ENCODE peak calls at places on chromosome X, in ten cellular contexts. R, D, I, B, J, S, Y, K, V and T are unnamed samples.

GRCh38 chrX:102067966-102068723 is 57.3 kb upstream of the TCEAL2 start:
- DNase-seq in R (peak), D (no peak), I (no peak), B (peak), J (no peak), S (no peak), Y (no peak), K (no peak), V (no peak), T (peak)

GRCh38 chrX:48676893-48677270 is 6.7 kb upstream of the WAS start:
- DNase-seq in R (peak), D (no peak), I (no peak), B (peak), J (no peak), S (no peak), Y (no peak), K (no peak), V (no peak), T (peak)

GRCh38 chrX:132442674-132443073 is 46.2 kb downstream of the MBNL3 start:
- DNase-seq in R (no peak), D (no peak), I (peak), B (no peak), J (no peak), S (no peak), Y (no peak), K (no peak), V (no peak), T (no peak)

GRCh38 chrX:16436348-16437188 is 213.4 kb upstream of the S100G start:
- DNase-seq in R (peak), D (peak), I (peak), B (peak), J (peak), S (no peak), Y (peak), K (peak), V (peak), T (peak)

GRCh38 chrX:16319929-16320328 is 152.6 kb downstream of the MAGEB17 start:
- DNase-seq in R (no peak), D (no peak), I (peak), B (no peak), J (no peak), S (peak), Y (no peak), K (no peak), V (no peak), T (no peak)

GRCh38 chrX:69025802-69026301 is 139.4 kb downstream of the PJA1 start:
- DNase-seq in R (no peak), D (no peak), I (peak), B (no peak), J (no peak), S (peak), Y (no peak), K (no peak), V (no peak), T (peak)

GRCh38 chrX:141341341-141341740 is 99.0 kb upstream of the SPANXC start:
- DNase-seq in R (no peak), D (no peak), I (peak), B (no peak), J (no peak), S (peak), Y (no peak), K (no peak), V (no peak), T (peak)

GRCh38 chrX:12988797-12989196 is 13.9 kb downstream of the TMSB4X start:
- DNase-seq in R (no peak), D (peak), I (peak), B (no peak), J (no peak), S (no peak), Y (no peak), K (no peak), V (no peak), T (peak)

GRCh38 chrX:155857561-155857960 is 23.6 kb upstream of the VAMP7 start:
- DNase-seq in R (peak), D (no peak), I (no peak), B (no peak), J (no peak), S (no peak), Y (no peak), K (no peak), V (no peak), T (peak)

GRCh38 chrX:132489256-132490085 is 633 bp upstream of the MBNL3 start:
- DNase-seq in R (peak), D (no peak), I (peak), B (peak), J (peak), S (no peak), Y (peak), K (peak), V (peak), T (peak)

GRCh38 chrX:50469206-50469605 is 1.4 kb downstream of the DGKK start:
- DNase-seq in R (no peak), D (no peak), I (no peak), B (no peak), J (no peak), S (no peak), Y (peak), K (no peak), V (no peak), T (no peak)
- H3K4me3 ChIP-seq in R (no peak), D (no peak), I (no peak), B (no peak), J (no peak), S (no peak), Y (no peak), K (no peak), V (no peak), T (no peak)

GRCh38 chrX:130578906-130579305 is 177.1 kb downstream of the RBMX2 start:
- DNase-seq in R (no peak), D (no peak), I (no peak), B (no peak), J (no peak), S (no peak), Y (no peak), K (no peak), V (no peak), T (no peak)

GRCh38 chrX:130575831-130576404 is 174.1 kb downstream of the RBMX2 start:
- DNase-seq in R (peak), D (peak), I (peak), B (peak), J (peak), S (peak), Y (peak), K (no peak), V (peak), T (peak)

DNA sequence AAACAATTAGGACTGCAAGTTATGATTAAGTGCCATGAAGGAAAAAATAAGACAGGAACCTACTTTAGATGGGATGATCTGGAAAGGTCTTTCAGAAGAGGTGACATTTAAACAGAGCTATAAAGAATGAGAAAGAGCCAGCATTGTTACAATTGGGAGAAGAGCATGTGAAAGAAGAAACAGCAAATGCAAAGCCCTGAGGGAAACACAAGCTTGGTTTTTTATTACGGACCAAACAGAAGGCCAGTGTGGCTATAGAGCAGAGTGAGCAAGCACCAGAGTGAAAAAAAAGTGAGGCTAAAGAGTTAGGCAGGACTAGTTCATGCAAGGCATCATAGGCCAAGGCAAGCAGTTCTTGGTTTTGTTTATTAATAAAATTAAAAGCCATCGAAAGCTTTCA is 175.6 kb downstream of the RBMX2 start:
- DNase-seq in R (no peak), D (no peak), I (no peak), B (no peak), J (no peak), S (no peak), Y (no peak), K (no peak), V (no peak), T (no peak)
- TF ChIP-seq CTCF in R (no peak), D (no peak), I (no peak), B (no peak), J (no peak), S (no peak), Y (no peak), K (no peak), V (no peak), T (no peak)

GRCh38 chrX:1045680-1046314 is 166.7 kb downstream of the CRLF2 start:
- DNase-seq in R (no peak), D (no peak), I (no peak), B (no peak), J (peak), S (no peak), Y (no peak), K (no peak), V (no peak), T (no peak)
- H3K4me3 ChIP-seq in R (no peak), D (no peak), I (no peak), B (no peak), J (no peak), S (no peak), Y (no peak), K (no peak), V (no peak), T (no peak)

GRCh38 chrX:103464774-103465117 is 54.5 kb downstream of the RAB40A start:
- DNase-seq in R (peak), D (peak), I (peak), B (peak), J (peak), S (peak), Y (peak), K (peak), V (peak), T (peak)
- TF ChIP-seq CTCF in R (peak), D (peak), I (peak), B (peak), J (no peak), S (peak), Y (peak), K (peak), V (peak), T (peak)

GRCh38 chrX:129945131-129945530 is 37.3 kb upstream of the BCORL1 start:
- DNase-seq in R (no peak), D (no peak), I (no peak), B (no peak), J (no peak), S (no peak), Y (no peak), K (no peak), V (no peak), T (no peak)

GRCh38 chrX:129938081-129938480 is 32.1 kb downstream of the UTP14A start:
- DNase-seq in R (no peak), D (no peak), I (no peak), B (no peak), J (no peak), S (no peak), Y (no peak), K (no peak), V (no peak), T (no peak)

GRCh38 chrX:129939986-129940385 is 34.0 kb downstream of the UTP14A start:
- DNase-seq in R (no peak), D (no peak), I (no peak), B (no peak), J (no peak), S (no peak), Y (peak), K (no peak), V (peak), T (no peak)

GRCh38 chrX:129934952-129935351 is 29.0 kb downstream of the UTP14A start:
- DNase-seq in R (no peak), D (no peak), I (no peak), B (no peak), J (no peak), S (no peak), Y (no peak), K (no peak), V (no peak), T (no peak)

DNA sequence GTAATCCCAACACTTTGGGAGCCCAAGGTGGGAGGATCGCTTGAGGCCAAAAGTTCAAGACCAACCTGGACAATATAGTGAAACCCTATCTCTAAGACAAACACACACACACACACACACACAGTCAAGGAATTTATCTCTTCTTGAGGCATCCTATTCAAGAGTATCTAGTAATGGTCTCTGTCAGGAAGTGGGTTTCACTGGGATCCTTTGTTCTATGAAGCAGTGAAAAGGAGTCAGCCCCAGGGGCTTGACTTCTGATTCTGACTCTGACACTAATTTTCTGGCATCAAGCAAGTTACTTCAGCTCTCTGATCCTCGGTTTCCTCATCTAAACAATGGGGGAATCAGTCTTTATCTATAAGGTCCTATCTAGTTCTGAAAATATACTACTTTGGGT is 34.8 kb downstream of the UTP14A start:
- DNase-seq in R (no peak), D (no peak), I (no peak), B (no peak), J (no peak), S (no peak), Y (no peak), K (no peak), V (no peak), T (no peak)
- H3K4me3 ChIP-seq in R (no peak), D (no peak), I (no peak), B (no peak), J (no peak), S (no peak), Y (no peak), K (no peak), V (no peak), T (no peak)

GRCh38 chrX:129759576-129760061 is 20.1 kb upstream of the SASH3 start:
- DNase-seq in R (peak), D (no peak), I (peak), B (peak), J (no peak), S (peak), Y (peak), K (peak), V (peak), T (peak)
- TF ChIP-seq CTCF in R (no peak), D (no peak), I (peak), B (no peak), J (no peak), S (peak), Y (no peak), K (no peak), V (peak), T (no peak)

GRCh38 chrX:153725832-153726285 is 1.2 kb downstream of the ABCD1 start:
- DNase-seq in R (peak), D (no peak), I (no peak), B (no peak), J (no peak), S (no peak), Y (peak), K (no peak), V (no peak), T (no peak)
- H3K4me3 ChIP-seq in R (no peak), D (no peak), I (no peak), B (no peak), J (no peak), S (peak), Y (peak), K (peak), V (peak), T (no peak)